ENCODE peak calls at places on chromosomes 4 and X, in eight cellular contexts. B is activated CD4-positive, alpha-beta T cell treated with anti-CD3 and anti-CD28 coated beads for 24 hours; L is stimulated activated CD4-positive, alpha-beta T cell treated with anti-CD3 and anti-CD28 coated beads, Interleukin-2, amount 100 ng/mL, for 48 hours; Y is NCI-H1105; I is activated T-helper 2 cell treated with anti-CD3 and anti-CD28 coated beads, Interferon-gamma antibody, Interleukin-2, Interleukin-4, amounts not matched to agents 10 μg/mL and 5 μg/mL and 100 μg/mL, durations not matched to agents 14 hours and 24 hours and 36 hours; J is cardiac fibroblast; D is nephron progenitor cell; T is ACHN. N is an unnamed sample.

GRCh38 chrX:133654801-133655200 is 239.5 kb upstream of the GPC4 start:
- DNase-seq in T (no peak), I (no peak), D (no peak), J (peak; percentile 22), B (no peak), Y (no peak), L (no peak), N (no peak)

GRCh38 chr4:163591614-163592020 is 97.1 kb downstream of the TMA16 start:
- DNase-seq in D (no peak), B (no peak), I (no peak), Y (no peak), T (no peak), J (no peak), L (no peak), N (no peak)

GRCh38 chr4:2867758-2868491 is 24.3 kb downstream of the ADD1 start:
- DNase-seq in J (peak; percentile 40), T (no peak), B (no peak), L (no peak), I (no peak), D (no peak), Y (no peak), N (peak; percentile 38)

GRCh38 chr4:15130441-15130840 is 128.2 kb downstream of the CPEB2 start:
- DNase-seq in Y (no peak), J (no peak), D (no peak), T (no peak), L (no peak), B (no peak), I (no peak), N (no peak)

GRCh38 chr4:137861682-137862081 is 329.4 kb upstream of the PCDH18 start:
- DNase-seq in Y (no peak), T (peak; percentile 31), D (no peak), I (no peak), B (no peak), L (no peak), J (peak; percentile 61), N (peak; percentile 27)

GRCh38 chr4:2712261-2712842 is 43.8 kb downstream of the TNIP2 start:
- DNase-seq in B (no peak), Y (no peak), J (peak; percentile 47), L (no peak), I (no peak), D (no peak), T (peak; percentile 24), N (peak; percentile 48)

GRCh38 chr4:135277116-135277979 is 1075.8 kb upstream of the PABPC4L start:
- DNase-seq in D (no peak), I (no peak), Y (no peak), T (no peak), B (no peak), J (peak; percentile 49), L (no peak), N (no peak)

GRCh38 chrX:283115-283845 is 2.1 kb downstream of the PLCXD1 start:
- DNase-seq in T (peak; percentile 73), D (peak; percentile 91), J (peak; percentile 89), B (peak; percentile 83), I (peak; percentile 87), L (peak; percentile 85), Y (no peak), N (peak; percentile 90)

GRCh38 chr4:55312491-55313101 is 33.4 kb upstream of the SRD5A3 start:
- DNase-seq in Y (no peak), T (peak; percentile 27), L (no peak), B (peak; percentile 13), D (peak; percentile 5), J (peak; percentile 79), I (peak; percentile 10), N (peak; percentile 79)

GRCh38 chr4:48896845-48897244 is 9.7 kb downstream of the OCIAD2 start:
- DNase-seq in D (no peak), Y (no peak), L (no peak), B (no peak), T (no peak), J (no peak), I (no peak), N (no peak)

GRCh38 chrX:44637282-44637681 is 94.6 kb upstream of the FUNDC1 start:
- DNase-seq in Y (no peak), J (no peak), D (no peak), B (no peak), T (no peak), I (no peak), L (no peak), N (peak; percentile 31)

GRCh38 chrX:128906753-128907152 is 616.5 kb downstream of the SMARCA1 start:
- DNase-seq in J (no peak), B (no peak), L (no peak), T (no peak), I (no peak), Y (no peak), D (no peak), N (no peak)

GRCh38 chrX:2614911-2615310 is 76.2 kb upstream of the CD99 start:
- DNase-seq in D (no peak), L (no peak), I (no peak), Y (no peak), B (no peak), J (peak; percentile 92), T (no peak), N (no peak)

GRCh38 chrX:139194571-139195280 is 335.8 kb upstream of the F9 start:
- DNase-seq in Y (no peak), I (no peak), J (no peak), D (peak; percentile 51), B (no peak), L (no peak), T (no peak), N (peak; percentile 8)

GRCh38 chr4:44583393-44583792 is 68.0 kb downstream of the YIPF7 start:
- DNase-seq in T (peak; percentile 5), D (peak; percentile 1), B (no peak), L (no peak), I (no peak), Y (no peak), J (peak; percentile 9), N (peak; percentile 7)

GRCh38 chr4:76016383-76016782 is 6.9 kb downstream of the CXCL10 start:
- DNase-seq in Y (no peak), L (no peak), B (no peak), D (no peak), T (no peak), J (no peak), I (no peak), N (no peak)

GRCh38 chr4:116632269-116632668 is 453.1 kb downstream of the TRAM1L1 start:
- DNase-seq in L (no peak), J (no peak), D (no peak), I (no peak), B (no peak), T (no peak), Y (no peak), N (no peak)